ENCODE peak calls at places on chromosomes 2 and 18, in nine cellular contexts. J, P, M, I, A, E, N, K and X are unnamed samples.

GRCh38 chr2:45168731-45169338 is 159.6 kb upstream of the SIX2 start:
- DNase-seq in J (no peak), P (peak), M (no peak), I (peak), A (no peak), E (no peak), N (no peak), K (no peak), X (peak)

GRCh38 chr18:45282101-45282812 is 333.0 kb upstream of the SLC14A2 start:
- DNase-seq in J (no peak), P (peak), M (no peak), I (no peak), A (no peak), E (no peak), N (peak), K (no peak), X (peak)

GRCh38 chr2:51013870-51014526 is 17.9 kb downstream of the NRXN1 start:
- DNase-seq in J (peak), P (no peak), M (no peak), I (no peak), A (no peak), E (no peak), N (no peak), K (no peak), X (no peak)

GRCh38 chr2:235460548-235461047 is 33.2 kb upstream of the AGAP1 start:
- DNase-seq in J (no peak), P (no peak), M (no peak), I (no peak), A (no peak), E (no peak), N (no peak), K (no peak), X (no peak)

GRCh38 chr18:51229328-51229727 is 31.8 kb upstream of the MEX3C start:
- DNase-seq in J (no peak), P (no peak), M (no peak), I (no peak), A (no peak), E (no peak), N (no peak), K (no peak), X (no peak)

GRCh38 chr2:71545572-71546274 is 92.4 kb downstream of the DYSF start:
- DNase-seq in J (peak), P (peak), M (peak), I (peak), A (peak), E (peak), N (peak), K (peak), X (peak)

GRCh38 chr2:204024503-204024902 is 87.9 kb downstream of the ICOS start:
- DNase-seq in J (peak), P (peak), M (no peak), I (peak), A (no peak), E (no peak), N (peak), K (no peak), X (no peak)

GRCh38 chr2:231482806-231483391 is 18.6 kb upstream of the NCL start:
- DNase-seq in J (peak), P (peak), M (peak), I (peak), A (peak), E (peak), N (peak), K (peak), X (peak)

GRCh38 chr2:237164474-237165047 is 78.9 kb downstream of the COPS8 start:
- DNase-seq in J (no peak), P (no peak), M (no peak), I (no peak), A (no peak), E (no peak), N (no peak), K (no peak), X (no peak)

GRCh38 chr18:6352275-6352674 is 62.4 kb downstream of the L3MBTL4 start:
- DNase-seq in J (no peak), P (no peak), M (no peak), I (no peak), A (no peak), E (no peak), N (no peak), K (no peak), X (no peak)

GRCh38 chr2:230600285-230600684 is 112.4 kb upstream of the CAB39 start:
- DNase-seq in J (no peak), P (no peak), M (no peak), I (no peak), A (no peak), E (no peak), N (no peak), K (no peak), X (no peak)

GRCh38 chr18:23503967-23504352 is 649 bp downstream of the RMC1 start:
- DNase-seq in J (no peak), P (no peak), M (no peak), I (no peak), A (no peak), E (no peak), N (no peak), K (no peak), X (no peak)

GRCh38 chr2:47127862-47128543 is 27.1 kb downstream of the STPG4 start:
- DNase-seq in J (no peak), P (no peak), M (no peak), I (no peak), A (no peak), E (no peak), N (no peak), K (no peak), X (no peak)

GRCh38 chr2:176188218-176188968 is at the start of gene HOXD1:
- DNase-seq in J (no peak), P (no peak), M (no peak), I (peak), A (no peak), E (peak), N (no peak), K (no peak), X (no peak)

GRCh38 chr18:8339958-8340357 is 269.3 kb upstream of the RAB12 start:
- DNase-seq in J (no peak), P (no peak), M (no peak), I (no peak), A (no peak), E (no peak), N (no peak), K (no peak), X (no peak)

GRCh38 chr2:116117845-116118244 is 1675.4 kb downstream of the DPP10 start:
- DNase-seq in J (no peak), P (no peak), M (no peak), I (no peak), A (no peak), E (no peak), N (no peak), K (no peak), X (no peak)

GRCh38 chr2:48343571-48344440 is 186.1 kb upstream of the STON1 start:
- DNase-seq in J (peak), P (peak), M (no peak), I (no peak), A (no peak), E (no peak), N (peak), K (no peak), X (peak)

GRCh38 chr18:24063121-24063731 is 48.7 kb downstream of the TTC39C start:
- DNase-seq in J (peak), P (no peak), M (no peak), I (no peak), A (no peak), E (no peak), N (no peak), K (no peak), X (no peak)